ENCODE peak calls at places on chromosomes 3 and 15, in six cellular contexts. D is MM.1S, O is foreskin fibroblast, K is astrocyte of the spinal cord, E is stomach, V is adrenal gland. G is an unnamed sample.

GRCh38 chr15:73273181-73274002 is 95.4 kb downstream of the HCN4 start:
- DNase-seq in D (peak), O (peak), E (peak), V (peak), K (peak), G (peak)

GRCh38 chr3:42831321-42831713 is 22.1 kb downstream of the ACKR2 start:
- DNase-seq in D (peak), O (peak), K (peak), V (peak), E (peak), G (peak)

GRCh38 chr3:194481103-194481502 is 5.7 kb downstream of the ATP13A3 start:
- DNase-seq in V (no peak), O (peak), K (peak), E (no peak), D (no peak), G (no peak)

GRCh38 chr3:13269711-13270378 is 150.3 kb downstream of the NUP210 start:
- DNase-seq in O (no peak), V (no peak), D (no peak), K (no peak), E (no peak), G (no peak)

GRCh38 chr3:69255928-69256327 is 130.0 kb downstream of the FRMD4B start:
- DNase-seq in D (no peak), K (no peak), V (no peak), E (no peak), O (no peak), G (no peak)

GRCh38 chr15:73956276-73957086 is 30.2 kb downstream of the LOXL1 start:
- DNase-seq in E (peak), K (peak), O (peak), V (no peak), D (no peak), G (no peak)

GRCh38 chr15:98268163-98268562 is 307.7 kb downstream of the ARRDC4 start:
- DNase-seq in K (no peak), E (no peak), O (no peak), D (no peak), V (no peak), G (no peak)

GRCh38 chr3:8324727-8325126 is 176.9 kb upstream of the LMCD1 start:
- DNase-seq in E (peak), O (peak), V (peak), K (peak), D (peak), G (no peak)

DNA sequence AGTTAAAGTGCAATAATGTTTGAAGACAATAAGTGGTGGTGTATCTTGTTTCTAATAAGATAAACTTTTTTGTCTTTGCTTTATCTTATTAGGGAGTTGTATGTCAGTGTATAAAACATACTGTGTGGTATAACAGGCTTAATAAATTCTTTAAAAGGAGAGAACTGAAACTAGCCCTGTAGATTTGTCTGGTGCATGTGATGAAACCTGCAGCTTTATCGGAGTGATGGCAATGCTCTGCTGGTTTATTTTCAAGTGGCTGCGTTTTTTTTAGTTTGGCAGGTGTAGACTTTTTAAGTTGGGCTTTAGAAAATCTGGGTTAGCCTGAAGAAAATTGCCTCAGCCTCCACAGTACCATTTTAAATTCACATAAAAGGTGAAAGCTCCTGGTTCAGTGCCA is 2.7 kb downstream of the RPL15 start:
- DNase-seq in D (no peak), E (no peak), O (no peak), K (no peak), V (no peak), G (no peak)
- H3K4me3 ChIP-seq in D (no peak), E (peak), O (no peak), K (no peak), V (no peak), G (no peak)

GRCh38 chr3:4394567-4394966 is 72.5 kb downstream of the SUMF1 start:
- DNase-seq in O (no peak), E (no peak), D (no peak), V (no peak), K (no peak), G (no peak)

GRCh38 chr3:4396006-4396405 is 71.1 kb downstream of the SUMF1 start:
- DNase-seq in D (no peak), O (no peak), V (peak), K (no peak), E (no peak), G (no peak)

GRCh38 chr3:4395448-4395847 is 71.6 kb downstream of the SUMF1 start:
- DNase-seq in O (no peak), E (no peak), D (no peak), K (peak), V (no peak), G (no peak)

GRCh38 chr3:4392992-4393391 is 74.1 kb downstream of the SUMF1 start:
- DNase-seq in K (no peak), O (no peak), V (no peak), E (no peak), D (no peak), G (no peak)

GRCh38 chr3:4394048-4394447 is 73.0 kb downstream of the SUMF1 start:
- DNase-seq in K (peak), O (no peak), E (no peak), V (no peak), D (no peak), G (no peak)
- H3K4me3 ChIP-seq in K (no peak), O (no peak), E (no peak), V (no peak), D (no peak), G (no peak)

GRCh38 chr15:78263907-78264303 is 457 bp upstream of the DNAJA4 start:
- DNase-seq in D (no peak), V (no peak), E (peak), O (no peak), K (no peak), G (no peak)
- H3K4me3 ChIP-seq in D (peak), V (peak), E (peak), O (peak), K (no peak), G (peak)

DNA sequence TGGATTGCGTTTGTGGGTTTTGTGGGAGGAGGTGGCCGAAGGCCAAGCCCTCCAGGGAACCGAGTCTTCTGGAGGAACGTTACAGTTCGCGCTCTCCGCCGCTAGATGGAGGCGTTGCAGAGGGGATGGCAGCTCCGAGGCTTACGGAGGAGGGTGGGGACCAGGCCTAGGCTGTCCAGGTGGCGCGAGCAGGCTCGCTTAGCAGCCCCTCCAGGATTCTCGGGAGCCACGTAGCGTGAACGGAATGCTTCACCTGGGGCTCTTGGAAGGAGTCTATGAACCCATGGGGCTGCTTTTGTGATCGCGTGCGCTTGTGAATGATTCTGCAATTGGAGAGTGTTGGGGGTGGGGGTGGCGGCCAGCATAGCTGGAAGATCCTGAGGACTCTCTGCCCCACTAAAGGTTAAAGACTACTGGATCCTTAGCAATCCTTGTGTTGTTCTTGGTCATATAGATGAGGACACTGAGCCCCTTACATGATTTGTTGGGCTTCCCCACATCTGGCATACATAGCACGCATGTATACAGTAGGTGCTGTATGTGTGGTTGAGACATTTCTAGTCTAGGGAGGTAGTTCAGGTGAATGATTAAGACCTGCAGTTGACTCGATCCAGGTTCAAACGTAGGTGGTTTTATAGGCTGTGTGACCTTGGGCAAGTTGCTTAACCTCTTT is 25.7 kb downstream of the FAM3D start:
- DNase-seq in V (peak), D (peak), O (peak), E (peak), K (peak), G (peak)
- H3K4me3 ChIP-seq in V (no peak), D (no peak), O (no peak), E (no peak), K (no peak), G (no peak)

DNA sequence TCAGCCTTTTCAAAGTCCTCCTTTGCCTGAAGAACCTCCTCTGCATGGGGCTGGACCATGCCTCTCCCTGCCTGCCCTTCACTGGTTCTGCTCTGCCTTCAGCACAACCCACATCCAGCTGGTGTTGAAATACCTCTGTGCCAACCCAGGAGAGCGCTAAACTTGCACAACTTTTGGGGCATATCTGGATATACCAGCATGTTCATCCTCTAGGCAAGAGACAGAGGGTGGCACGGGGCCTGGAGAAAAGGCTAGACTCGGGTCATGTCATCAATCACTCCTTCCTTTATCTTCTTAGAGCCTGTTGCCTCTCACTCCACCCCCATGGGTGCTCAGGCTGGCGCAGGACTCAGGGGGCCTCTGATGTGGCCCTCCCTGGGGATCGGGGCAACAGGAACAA is 4.8 kb downstream of the SEMA4B start:
- DNase-seq in V (peak), O (no peak), E (no peak), D (no peak), K (no peak), G (no peak)
- H3K4me3 ChIP-seq in V (no peak), O (no peak), E (no peak), D (no peak), K (no peak), G (no peak)

DNA sequence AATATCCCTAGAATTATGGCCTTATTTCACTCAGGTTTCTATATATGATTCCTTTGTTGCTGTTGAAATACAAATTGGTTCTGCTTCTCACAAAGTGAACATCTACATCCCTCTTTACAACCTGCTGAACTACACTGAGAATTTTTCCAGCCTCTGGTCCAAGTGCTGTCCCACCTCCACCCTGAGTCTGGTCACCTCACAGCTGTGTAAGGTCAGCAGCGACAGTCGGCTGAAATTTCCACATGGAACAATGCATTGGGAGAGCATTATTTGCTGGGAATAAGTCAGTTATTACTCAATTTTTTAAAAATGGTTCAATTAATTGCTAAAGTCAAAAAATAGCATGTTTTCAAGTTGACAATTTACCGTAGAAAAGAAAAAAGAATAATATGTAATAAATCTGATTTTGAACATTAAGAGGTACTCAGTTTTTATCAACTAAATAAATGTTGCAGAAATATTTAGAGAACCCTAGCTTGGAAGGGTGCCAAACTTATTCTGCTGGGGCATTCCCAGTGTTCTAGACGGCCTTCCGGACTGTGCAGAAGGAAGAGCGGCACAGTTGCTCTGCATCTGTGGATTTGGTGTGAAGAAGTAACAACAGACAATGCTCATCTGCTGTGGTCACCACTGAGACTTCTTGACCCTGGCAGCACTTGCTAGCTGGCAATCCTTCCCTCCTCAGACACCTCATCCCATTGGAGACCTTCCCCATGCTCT is 1.8 kb downstream of the HCLS1 start:
- DNase-seq in K (no peak), D (no peak), O (no peak), V (no peak), E (no peak), G (no peak)
- H3K4me3 ChIP-seq in K (no peak), D (peak), O (no peak), V (peak), E (peak), G (no peak)

GRCh38 chr3:25429960-25430941 is 2.2 kb downstream of the RARB start:
- DNase-seq in D (no peak), V (no peak), O (no peak), E (no peak), K (peak), G (no peak)

GRCh38 chr3:25427155-25428002 is 684 bp upstream of the RARB start:
- DNase-seq in V (no peak), K (peak), O (peak), D (no peak), E (no peak), G (no peak)

GRCh38 chr3:25429441-25429907 is 1.4 kb downstream of the RARB start:
- DNase-seq in D (no peak), V (no peak), E (peak), K (peak), O (no peak), G (no peak)

GRCh38 chr3:25428003-25428861 is at the start of gene RARB:
- DNase-seq in V (peak), E (peak), D (peak), K (peak), O (peak), G (peak)

GRCh38 chr3:25428950-25429349 is 887 bp downstream of the RARB start:
- DNase-seq in O (no peak), V (no peak), E (no peak), K (no peak), D (no peak), G (no peak)
- H3K4me3 ChIP-seq in O (peak), V (peak), E (peak), K (peak), D (no peak), G (peak)

G was measured in ovary.